ENCODE peak calls at places on chromosomes 3 and 15, in five cellular contexts. One of them, this sample, is unnamed.

GRCh38 chr3:130093741-130094391 is 12.2 kb downstream of the ALG1L2 start:
- DNase-seq in neuronal stem cell: no peak
- DNase-seq in aorta: peak; percentile 55
- DNase-seq in DND-41: peak; percentile 83
- DNase-seq in CD8-positive, alpha-beta T cell: no peak
- DNase-seq in this sample: no peak

GRCh38 chr15:74038707-74039655 is 43.4 kb downstream of the GOLGA6A start:
- DNase-seq in neuronal stem cell: no peak
- DNase-seq in aorta: no peak
- DNase-seq in DND-41: no peak
- DNase-seq in CD8-positive, alpha-beta T cell: no peak
- DNase-seq in this sample: no peak

GRCh38 chr3:197458179-197458707 is 97.5 kb downstream of the BDH1 start:
- DNase-seq in neuronal stem cell: no peak
- DNase-seq in aorta: no peak
- DNase-seq in DND-41: peak; percentile 48
- DNase-seq in CD8-positive, alpha-beta T cell: peak; percentile 4
- DNase-seq in this sample: no peak

GRCh38 chr3:60523536-60523935 is 727.7 kb downstream of the FHIT start:
- DNase-seq in neuronal stem cell: no peak
- DNase-seq in aorta: no peak
- DNase-seq in DND-41: no peak
- DNase-seq in CD8-positive, alpha-beta T cell: no peak
- DNase-seq in this sample: no peak

GRCh38 chr15:25176991-25177954 is 222.5 kb downstream of the SNRPN start:
- DNase-seq in neuronal stem cell: no peak
- DNase-seq in aorta: peak; percentile 30
- DNase-seq in DND-41: no peak
- DNase-seq in CD8-positive, alpha-beta T cell: no peak
- DNase-seq in this sample: no peak

GRCh38 chr3:73365756-73366397 is 258.9 kb downstream of the PDZRN3 start:
- DNase-seq in neuronal stem cell: no peak
- DNase-seq in aorta: peak; percentile 87
- DNase-seq in DND-41: no peak
- DNase-seq in CD8-positive, alpha-beta T cell: no peak
- DNase-seq in this sample: peak; percentile 29

GRCh38 chr3:195257454-195258448 is 13.2 kb downstream of the XXYLT1 start:
- DNase-seq in neuronal stem cell: no peak
- DNase-seq in aorta: no peak
- DNase-seq in DND-41: no peak
- DNase-seq in CD8-positive, alpha-beta T cell: no peak
- DNase-seq in this sample: no peak

GRCh38 chr3:127743676-127744075 is 70.9 kb downstream of the ABTB1 start:
- DNase-seq in neuronal stem cell: no peak
- DNase-seq in aorta: no peak
- DNase-seq in DND-41: no peak
- DNase-seq in CD8-positive, alpha-beta T cell: no peak
- DNase-seq in this sample: no peak

GRCh38 chr3:10518506-10519150 is 13.2 kb upstream of the ATP2B2 start:
- DNase-seq in neuronal stem cell: no peak
- DNase-seq in aorta: peak; percentile 25
- DNase-seq in DND-41: no peak
- DNase-seq in CD8-positive, alpha-beta T cell: no peak
- DNase-seq in this sample: peak; percentile 3

GRCh38 chr3:107911337-107912000 is 179.4 kb downstream of the CD47 start:
- DNase-seq in neuronal stem cell: no peak
- DNase-seq in aorta: no peak
- DNase-seq in DND-41: no peak
- DNase-seq in CD8-positive, alpha-beta T cell: no peak
- DNase-seq in this sample: no peak

GRCh38 chr3:197880361-197881339 is 69.3 kb upstream of the RPL35A start:
- DNase-seq in neuronal stem cell: no peak
- DNase-seq in aorta: no peak
- DNase-seq in DND-41: no peak
- DNase-seq in CD8-positive, alpha-beta T cell: no peak
- DNase-seq in this sample: no peak

GRCh38 chr15:62769604-62770003 is 272.9 kb upstream of the TPM1 start:
- DNase-seq in neuronal stem cell: no peak
- DNase-seq in aorta: no peak
- DNase-seq in DND-41: no peak
- DNase-seq in CD8-positive, alpha-beta T cell: no peak
- DNase-seq in this sample: no peak

GRCh38 chr3:37594873-37595783 is 266.6 kb upstream of the CTDSPL start:
- DNase-seq in neuronal stem cell: no peak
- DNase-seq in aorta: no peak
- DNase-seq in DND-41: no peak
- DNase-seq in CD8-positive, alpha-beta T cell: no peak
- DNase-seq in this sample: no peak

GRCh38 chr3:192745150-192745549 is 17.8 kb upstream of the FGF12 start:
- DNase-seq in neuronal stem cell: no peak
- DNase-seq in aorta: no peak
- DNase-seq in DND-41: no peak
- DNase-seq in CD8-positive, alpha-beta T cell: no peak
- DNase-seq in this sample: no peak

GRCh38 chr15:73388256-73388781 is 19.6 kb upstream of the HCN4 start:
- DNase-seq in neuronal stem cell: no peak
- DNase-seq in aorta: no peak
- DNase-seq in DND-41: no peak
- DNase-seq in CD8-positive, alpha-beta T cell: no peak
- DNase-seq in this sample: no peak

GRCh38 chr15:55546718-55547117 is 38.7 kb upstream of the DNAAF4 start:
- DNase-seq in neuronal stem cell: no peak
- DNase-seq in aorta: no peak
- DNase-seq in DND-41: no peak
- DNase-seq in CD8-positive, alpha-beta T cell: no peak
- DNase-seq in this sample: no peak

GRCh38 chr15:70473623-70474366 is 289.6 kb downstream of the UACA start:
- DNase-seq in neuronal stem cell: no peak
- DNase-seq in aorta: no peak
- DNase-seq in DND-41: no peak
- DNase-seq in CD8-positive, alpha-beta T cell: no peak
- DNase-seq in this sample: no peak
- H3K27me3 ChIP-seq in neuronal stem cell: no peaks in the 10 kb centered on the region
- H3K27me3 ChIP-seq in aorta: no peaks in the 10 kb centered on the region
- H3K27me3 ChIP-seq in DND-41: peaks cover 5% of the 10 kb centered on the region
- H3K27me3 ChIP-seq in CD8-positive, alpha-beta T cell: no peaks in the 10 kb centered on the region
- H3K27me3 ChIP-seq in this sample: peaks cover 18% of the 10 kb centered on the region

DNA sequence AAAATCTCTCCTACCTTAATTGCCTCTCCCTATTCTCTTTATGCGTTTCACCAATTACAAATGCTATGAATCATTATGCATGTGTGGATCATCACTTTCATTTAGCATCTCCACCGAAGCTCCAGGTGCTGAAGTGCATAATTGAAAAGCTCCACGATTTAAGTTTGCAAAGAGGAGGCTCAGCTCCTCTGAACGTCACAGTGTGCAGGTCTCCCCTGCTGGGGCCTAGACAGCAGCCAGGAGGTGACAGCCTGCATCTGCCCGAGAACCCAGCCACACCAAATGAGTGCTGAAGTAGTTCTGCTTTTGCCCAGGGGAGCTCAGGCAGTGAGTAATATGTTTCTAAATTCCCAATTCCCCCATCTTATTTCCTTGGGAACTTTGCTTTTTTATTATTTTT is 60.5 kb upstream of the GLCE start:
- DNase-seq in neuronal stem cell: no peak
- DNase-seq in aorta: no peak
- DNase-seq in DND-41: no peak
- DNase-seq in CD8-positive, alpha-beta T cell: no peak
- DNase-seq in this sample: no peak
- H3K27me3 ChIP-seq in neuronal stem cell: no peaks in the 10 kb centered on the region
- H3K27me3 ChIP-seq in aorta: no peaks in the 10 kb centered on the region
- H3K27me3 ChIP-seq in DND-41: no peaks in the 10 kb centered on the region
- H3K27me3 ChIP-seq in CD8-positive, alpha-beta T cell: no peaks in the 10 kb centered on the region
- H3K27me3 ChIP-seq in this sample: peaks cover 55% of the 10 kb centered on the region

GRCh38 chr15:77839431-77839830 is 206.7 kb upstream of the LINGO1 start:
- DNase-seq in neuronal stem cell: no peak
- DNase-seq in aorta: peak; percentile 20
- DNase-seq in DND-41: no peak
- DNase-seq in CD8-positive, alpha-beta T cell: no peak
- DNase-seq in this sample: no peak

GRCh38 chr15:77840962-77841361 is 208.2 kb upstream of the LINGO1 start:
- DNase-seq in neuronal stem cell: no peak
- DNase-seq in aorta: peak; percentile 4
- DNase-seq in DND-41: no peak
- DNase-seq in CD8-positive, alpha-beta T cell: no peak
- DNase-seq in this sample: peak; percentile 41

GRCh38 chr15:77838595-77838994 is 205.9 kb upstream of the LINGO1 start:
- DNase-seq in neuronal stem cell: no peak
- DNase-seq in aorta: peak; percentile 8
- DNase-seq in DND-41: no peak
- DNase-seq in CD8-positive, alpha-beta T cell: no peak
- DNase-seq in this sample: no peak

GRCh38 chr15:77839970-77840609 is 207.4 kb upstream of the LINGO1 start:
- DNase-seq in neuronal stem cell: no peak
- DNase-seq in aorta: peak; percentile 28
- DNase-seq in DND-41: no peak
- DNase-seq in CD8-positive, alpha-beta T cell: no peak
- DNase-seq in this sample: no peak

DNA sequence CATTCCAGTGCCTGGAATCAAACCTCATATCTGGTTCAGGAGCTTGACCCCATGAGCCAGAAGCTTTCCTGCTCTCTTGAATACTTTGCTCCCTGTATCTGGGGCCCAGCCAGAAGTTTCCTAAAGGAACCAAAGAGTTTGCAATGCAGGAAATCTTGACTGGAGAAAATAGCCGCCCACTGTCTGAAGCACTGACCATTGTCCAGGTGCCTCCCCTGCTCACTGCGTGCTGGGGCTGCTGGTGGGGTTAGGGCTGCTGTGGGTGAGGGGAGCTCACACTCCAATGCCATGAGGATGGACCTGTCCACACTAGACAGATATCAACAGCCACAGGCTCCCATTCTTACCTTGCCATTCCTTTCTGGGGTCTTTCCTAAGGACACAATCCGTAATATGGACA is 208.7 kb upstream of the LINGO1 start:
- DNase-seq in neuronal stem cell: no peak
- DNase-seq in aorta: peak; percentile 12
- DNase-seq in DND-41: no peak
- DNase-seq in CD8-positive, alpha-beta T cell: no peak
- DNase-seq in this sample: no peak
- H3K27me3 ChIP-seq in neuronal stem cell: no peaks in the 10 kb centered on the region
- H3K27me3 ChIP-seq in aorta: no peaks in the 10 kb centered on the region
- H3K27me3 ChIP-seq in DND-41: peaks cover 18% of the 10 kb centered on the region
- H3K27me3 ChIP-seq in CD8-positive, alpha-beta T cell: no peaks in the 10 kb centered on the region
- H3K27me3 ChIP-seq in this sample: peaks cover 47% of the 10 kb centered on the region

DNA sequence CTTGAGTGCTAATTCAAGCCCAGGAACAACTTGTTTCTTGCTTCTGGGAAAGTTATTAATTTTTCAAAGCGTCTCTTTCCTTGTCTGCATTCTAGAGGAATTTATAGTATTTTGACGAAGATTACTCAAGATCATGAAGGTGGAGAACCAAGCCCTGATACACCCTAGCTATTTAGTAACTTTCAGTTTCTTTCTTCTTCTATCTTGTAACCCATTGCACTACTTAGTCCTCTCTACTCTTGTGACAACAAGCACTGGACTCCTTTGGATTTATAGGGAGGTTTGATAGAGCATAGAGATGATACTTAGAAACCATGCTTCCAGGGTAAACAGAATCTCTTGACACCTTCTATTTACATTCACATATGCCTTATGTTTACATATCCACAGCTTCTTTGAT is 203.3 kb upstream of the GRM7 start:
- DNase-seq in neuronal stem cell: no peak
- DNase-seq in aorta: no peak
- DNase-seq in DND-41: no peak
- DNase-seq in CD8-positive, alpha-beta T cell: no peak
- DNase-seq in this sample: no peak
- H3K27me3 ChIP-seq in neuronal stem cell: no peaks in the 10 kb centered on the region
- H3K27me3 ChIP-seq in aorta: no peaks in the 10 kb centered on the region
- H3K27me3 ChIP-seq in DND-41: no peaks in the 10 kb centered on the region
- H3K27me3 ChIP-seq in CD8-positive, alpha-beta T cell: no peaks in the 10 kb centered on the region
- H3K27me3 ChIP-seq in this sample: no peaks in the 10 kb centered on the region

GRCh38 chr15:101474233-101474632 is 15.3 kb downstream of the PCSK6 start:
- DNase-seq in neuronal stem cell: no peak
- DNase-seq in aorta: no peak
- DNase-seq in DND-41: no peak
- DNase-seq in CD8-positive, alpha-beta T cell: no peak
- DNase-seq in this sample: no peak
- H3K27me3 ChIP-seq in neuronal stem cell: no peaks in the 10 kb centered on the region
- H3K27me3 ChIP-seq in aorta: no peaks in the 10 kb centered on the region
- H3K27me3 ChIP-seq in DND-41: no peaks in the 10 kb centered on the region
- H3K27me3 ChIP-seq in CD8-positive, alpha-beta T cell: no peaks in the 10 kb centered on the region
- H3K27me3 ChIP-seq in this sample: peaks cover 12% of the 10 kb centered on the region

GRCh38 chr3:11774296-11774877 is 72.3 kb downstream of the TAMM41 start:
- DNase-seq in neuronal stem cell: peak; percentile 32
- DNase-seq in aorta: no peak
- DNase-seq in DND-41: no peak
- DNase-seq in CD8-positive, alpha-beta T cell: no peak
- DNase-seq in this sample: no peak

GRCh38 chr3:11768604-11769003 is 78.1 kb downstream of the TAMM41 start:
- DNase-seq in neuronal stem cell: no peak
- DNase-seq in aorta: no peak
- DNase-seq in DND-41: no peak
- DNase-seq in CD8-positive, alpha-beta T cell: no peak
- DNase-seq in this sample: no peak

GRCh38 chr3:11770477-11771381 is 76.0 kb downstream of the TAMM41 start:
- DNase-seq in neuronal stem cell: peak; percentile 56
- DNase-seq in aorta: peak; percentile 81
- DNase-seq in DND-41: peak; percentile 87
- DNase-seq in CD8-positive, alpha-beta T cell: peak; percentile 63
- DNase-seq in this sample: peak; percentile 68

GRCh38 chr3:11769704-11770103 is 77.0 kb downstream of the TAMM41 start:
- DNase-seq in neuronal stem cell: no peak
- DNase-seq in aorta: no peak
- DNase-seq in DND-41: no peak
- DNase-seq in CD8-positive, alpha-beta T cell: no peak
- DNase-seq in this sample: no peak

GRCh38 chr3:11770105-11770476 is 76.6 kb downstream of the TAMM41 start:
- DNase-seq in neuronal stem cell: no peak
- DNase-seq in aorta: no peak
- DNase-seq in DND-41: no peak
- DNase-seq in CD8-positive, alpha-beta T cell: no peak
- DNase-seq in this sample: no peak
- H3K27me3 ChIP-seq in neuronal stem cell: no peaks in the 10 kb centered on the region
- H3K27me3 ChIP-seq in aorta: no peaks in the 10 kb centered on the region
- H3K27me3 ChIP-seq in DND-41: no peaks in the 10 kb centered on the region
- H3K27me3 ChIP-seq in CD8-positive, alpha-beta T cell: no peaks in the 10 kb centered on the region
- H3K27me3 ChIP-seq in this sample: peaks cover 8% of the 10 kb centered on the region